ENCODE peak calls at places on chromosomes 13 and 19, in seven cellular contexts. A, M, C, D, H, L and B are unnamed samples.

GRCh38 chr13:32019612-32020233 is 11.9 kb upstream of the FRY start:
- DNase-seq in A (no peak), L (no peak), D (peak; percentile 25), M (no peak), C (no peak), H (peak; percentile 57), B (peak; percentile 60)

GRCh38 chr19:15649526-15649925 is 8.8 kb downstream of the CYP4F3 start:
- DNase-seq in L (no peak), M (no peak), H (no peak), D (no peak), C (no peak), A (no peak), B (no peak)

GRCh38 chr19:51760811-51761356 is at the start of gene FPR2:
- DNase-seq in M (no peak), L (no peak), C (no peak), H (no peak), A (no peak), D (no peak), B (no peak)

GRCh38 chr19:43524922-43525835 is 1.8 kb downstream of the ETHE1 start:
- DNase-seq in M (no peak), C (peak; percentile 82), A (no peak), L (peak; percentile 79), D (no peak), H (peak; percentile 45), B (peak; percentile 29)

GRCh38 chr13:44364019-44364418 is 9.6 kb upstream of the SERP2 start:
- DNase-seq in A (no peak), C (no peak), H (no peak), L (no peak), D (no peak), M (no peak), B (no peak)

GRCh38 chr13:31046711-31047279 is 114.3 kb downstream of the TEX26 start:
- DNase-seq in H (no peak), D (no peak), C (no peak), M (peak; percentile 72), L (no peak), A (no peak), B (no peak)

GRCh38 chr13:34578471-34578870 is 363.6 kb upstream of the NBEA start:
- DNase-seq in D (no peak), L (no peak), H (no peak), C (no peak), M (no peak), A (no peak), B (no peak)

GRCh38 chr19:57245066-57245465 is 4.6 kb downstream of the ZNF805 start:
- DNase-seq in H (no peak), A (no peak), L (no peak), C (no peak), M (no peak), D (no peak), B (no peak)

GRCh38 chr19:15280048-15280725 is 47.9 kb upstream of the EPHX3 start:
- DNase-seq in D (no peak), C (no peak), M (no peak), H (no peak), L (no peak), A (no peak), B (no peak)

GRCh38 chr13:20826301-20826700 is 52.5 kb upstream of the EEF1AKMT1 start:
- DNase-seq in H (no peak), A (no peak), C (no peak), D (no peak), M (no peak), L (no peak), B (no peak)

GRCh38 chr19:5297272-5297669 is 43.3 kb downstream of the PTPRS start:
- DNase-seq in M (no peak), D (no peak), A (no peak), C (no peak), H (no peak), L (no peak), B (no peak)

GRCh38 chr13:105969761-105970160 is 565.7 kb downstream of the EFNB2 start:
- DNase-seq in C (no peak), L (no peak), A (no peak), M (no peak), D (no peak), H (no peak), B (peak; percentile 98)

GRCh38 chr13:99892189-99892588 is 79.4 kb downstream of the ZIC5 start:
- DNase-seq in A (no peak), C (no peak), D (no peak), H (no peak), M (no peak), L (no peak), B (no peak)

GRCh38 chr19:41373993-41374392 is 2.3 kb upstream of the TMEM91 start:
- DNase-seq in A (no peak), C (peak; percentile 72), M (no peak), D (no peak), L (no peak), H (no peak), B (no peak)

GRCh38 chr19:2476451-2477140 is 669 bp downstream of the GADD45B start:
- DNase-seq in A (peak; percentile 60), L (peak; percentile 89), H (peak; percentile 90), D (no peak), C (peak; percentile 56), M (no peak), B (peak; percentile 32)

GRCh38 chr13:50914301-50914700 is 4.7 kb downstream of the RNASEH2B start:
- DNase-seq in H (no peak), C (no peak), A (no peak), L (no peak), M (no peak), D (no peak), B (no peak)

GRCh38 chr19:56718231-56718630 is 46.7 kb upstream of the ZNF835 start:
- DNase-seq in L (no peak), M (no peak), D (no peak), C (no peak), H (no peak), A (no peak), B (no peak)

GRCh38 chr19:10625003-10625761 is at the start of gene SLC44A2:
- DNase-seq in A (no peak), C (peak; percentile 65), D (peak; percentile 89), L (no peak), H (no peak), M (no peak), B (no peak)

GRCh38 chr13:106619688-106620555 is 52.0 kb upstream of the ARGLU1 start:
- DNase-seq in D (no peak), C (peak; percentile 25), M (peak; percentile 41), H (peak; percentile 35), L (no peak), A (no peak), B (peak; percentile 81)